ENCODE peak calls at places on chromosomes 5 and 9, in seven cellular contexts. H is tibial nerve; Y is CD8-positive, alpha-beta T cell; V is aorta; O is effector memory CD4-positive, alpha-beta T cell; E is MM.1S; Q is GM23248. T is an unnamed sample.

GRCh38 chr5:64331597-64332277 is 166.1 kb downstream of the RNF180 start:
- DNase-seq in V (peak), E (no peak), H (no peak), Q (no peak), Y (no peak), O (no peak), T (no peak)

GRCh38 chr9:81077572-81077971 is 611.8 kb downstream of the TLE1 start:
- DNase-seq in Y (no peak), V (no peak), Q (no peak), H (no peak), E (peak), O (no peak), T (no peak)

GRCh38 chr5:138000102-138000723 is 32.7 kb downstream of the FAM13B start:
- DNase-seq in E (no peak), H (no peak), O (no peak), V (no peak), Q (peak), Y (no peak), T (no peak)

GRCh38 chr9:19119241-19119640 is 8.1 kb downstream of the PLIN2 start:
- DNase-seq in Y (no peak), E (no peak), H (no peak), Q (no peak), V (no peak), O (no peak), T (no peak)

GRCh38 chr5:80569961-80570786 is at the start of gene ANKRD34B:
- DNase-seq in H (no peak), Q (peak), Y (no peak), V (peak), O (no peak), E (peak), T (no peak)

GRCh38 chr9:82231411-82231810 is 242.8 kb downstream of the SPATA31D1 start:
- DNase-seq in Q (no peak), H (no peak), O (no peak), E (no peak), V (no peak), Y (no peak), T (no peak)

GRCh38 chr9:109468927-109469326 is 29.2 kb downstream of the PTPN3 start:
- DNase-seq in O (no peak), V (no peak), E (no peak), H (no peak), Y (no peak), Q (peak), T (no peak)

GRCh38 chr5:2196989-2197531 is 314.3 kb upstream of the IRX4 start:
- DNase-seq in Y (no peak), O (no peak), V (no peak), H (no peak), Q (no peak), E (no peak), T (no peak)

GRCh38 chr5:138544171-138545134 is 1.4 kb upstream of the ETF1 start:
- DNase-seq in Q (peak), E (no peak), Y (no peak), V (no peak), H (peak), O (no peak), T (no peak)

GRCh38 chr9:132885691-132886357 is 7.1 kb downstream of the SPACA9 start:
- DNase-seq in Y (no peak), Q (no peak), V (no peak), O (no peak), E (no peak), H (no peak), T (no peak)

DNA sequence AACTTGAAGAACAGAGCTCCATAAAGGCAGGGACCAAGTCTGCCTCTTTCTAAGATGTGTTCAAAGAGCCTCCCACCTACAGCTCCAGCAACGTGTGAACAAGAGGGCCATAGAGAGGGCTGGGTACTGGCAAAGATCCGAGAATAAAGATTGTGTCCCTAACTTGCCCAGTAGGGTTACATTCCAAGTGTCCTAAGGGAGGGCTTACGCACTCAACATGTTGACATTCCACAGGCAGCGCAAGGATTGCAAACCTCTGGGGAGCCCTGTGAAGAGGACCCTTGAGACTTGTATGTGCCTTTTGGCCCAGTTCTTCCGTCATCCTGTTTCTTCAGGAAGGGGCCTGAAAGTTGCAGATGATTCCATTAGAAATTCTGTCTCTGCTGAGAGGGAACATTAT is 48.2 kb upstream of the ENTREP1 start:
- DNase-seq in O (no peak), V (no peak), E (no peak), Q (no peak), H (no peak), Y (no peak), T (no peak)
- H3K27ac ChIP-seq in O (no peak), V (no peak), E (no peak), Q (no peak), H (no peak), Y (no peak), T (no peak)

DNA sequence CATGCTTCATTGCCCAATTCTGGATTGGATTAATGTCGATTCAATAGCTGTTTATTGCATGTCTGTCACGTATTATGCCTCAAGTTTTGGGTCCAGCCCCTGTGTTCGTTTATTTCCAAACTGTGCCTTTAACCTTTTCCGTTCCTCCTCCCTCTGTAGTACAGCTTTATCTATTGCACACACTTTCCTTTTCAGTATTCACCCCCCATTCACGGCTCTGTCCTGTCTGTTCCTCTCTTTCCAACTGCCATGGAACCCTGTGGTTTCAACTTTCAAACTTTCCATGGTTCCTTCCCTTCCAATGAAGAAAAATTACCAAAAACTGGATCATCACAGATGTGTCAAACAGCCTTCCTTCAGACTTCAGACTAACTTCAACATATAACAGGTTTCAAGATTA is 17.1 kb downstream of the SMARCA2 start:
- DNase-seq in H (no peak), V (no peak), Q (no peak), O (no peak), Y (no peak), E (no peak), T (no peak)
- H3K27ac ChIP-seq in H (no peak), V (no peak), Q (no peak), O (no peak), Y (no peak), E (no peak), T (no peak)

GRCh38 chr9:137269231-137269772 is 8.2 kb upstream of the TOR4A start:
- DNase-seq in H (no peak), Q (no peak), V (peak), E (peak), Y (no peak), O (no peak), T (no peak)

GRCh38 chr9:137266162-137266527 is 11.0 kb downstream of the NELFB start:
- DNase-seq in Y (no peak), V (peak), H (no peak), E (no peak), O (no peak), Q (no peak), T (no peak)

GRCh38 chr9:137266589-137267453 is 10.7 kb upstream of the TOR4A start:
- DNase-seq in Y (no peak), Q (no peak), E (no peak), H (no peak), V (no peak), O (no peak), T (no peak)

GRCh38 chr9:137268538-137269201 is 8.9 kb upstream of the TOR4A start:
- DNase-seq in O (no peak), Y (no peak), V (no peak), Q (no peak), H (no peak), E (no peak), T (no peak)

GRCh38 chr9:137267933-137268355 is 9.6 kb upstream of the TOR4A start:
- DNase-seq in V (no peak), Q (no peak), H (no peak), O (no peak), Y (no peak), E (no peak), T (no peak)
- H3K27ac ChIP-seq in V (peak), Q (no peak), H (no peak), O (no peak), Y (no peak), E (no peak), T (no peak)

DNA sequence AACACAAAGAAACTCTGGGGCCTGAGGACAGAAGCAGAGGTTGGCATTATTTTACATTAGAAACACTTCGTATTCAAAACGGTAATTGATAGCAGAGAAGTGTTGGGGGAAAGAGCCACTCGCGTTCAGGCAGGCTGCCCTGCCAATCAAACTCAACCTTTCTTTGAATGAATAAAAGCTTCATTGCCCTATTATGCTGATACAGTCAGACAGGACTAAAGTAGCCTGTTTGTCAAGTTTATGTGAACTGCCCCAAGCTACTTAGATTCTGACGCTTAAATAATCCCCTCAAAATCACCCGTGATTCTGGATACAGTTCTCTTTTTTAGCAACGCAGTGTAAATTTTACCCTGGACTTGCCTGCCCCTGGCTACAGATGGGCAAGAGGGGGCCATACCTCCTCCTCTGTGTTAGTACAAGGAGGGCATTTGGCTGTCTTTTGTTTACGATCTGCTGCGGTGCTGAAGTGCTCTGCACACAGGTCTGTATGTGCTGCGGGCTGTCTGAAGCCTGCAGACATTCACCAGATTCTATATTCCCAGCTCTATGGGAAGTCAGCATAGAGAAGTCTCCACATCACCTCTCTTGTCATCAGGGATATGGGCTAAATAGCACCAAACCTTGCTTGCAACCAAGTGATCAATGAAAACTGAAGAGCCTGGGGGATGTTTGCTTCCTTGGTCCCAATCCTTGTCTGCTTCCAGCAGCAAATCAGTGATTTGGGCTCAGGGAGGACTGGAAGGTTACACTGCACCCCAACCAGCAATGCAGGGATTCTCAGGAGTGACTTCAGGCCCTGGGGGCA is 218.4 kb downstream of the EBF1 start:
- DNase-seq in Q (no peak), V (no peak), H (no peak), Y (no peak), O (no peak), E (no peak), T (no peak)
- H3K27ac ChIP-seq in Q (no peak), V (no peak), H (no peak), Y (no peak), O (no peak), E (no peak), T (no peak)

GRCh38 chr9:3087697-3088096 is 243.8 kb upstream of the PUM3 start:
- DNase-seq in Y (no peak), V (no peak), E (no peak), H (no peak), O (no peak), Q (no peak), T (no peak)
- H3K27ac ChIP-seq in Y (no peak), V (no peak), E (no peak), H (no peak), O (no peak), Q (no peak), T (no peak)

DNA sequence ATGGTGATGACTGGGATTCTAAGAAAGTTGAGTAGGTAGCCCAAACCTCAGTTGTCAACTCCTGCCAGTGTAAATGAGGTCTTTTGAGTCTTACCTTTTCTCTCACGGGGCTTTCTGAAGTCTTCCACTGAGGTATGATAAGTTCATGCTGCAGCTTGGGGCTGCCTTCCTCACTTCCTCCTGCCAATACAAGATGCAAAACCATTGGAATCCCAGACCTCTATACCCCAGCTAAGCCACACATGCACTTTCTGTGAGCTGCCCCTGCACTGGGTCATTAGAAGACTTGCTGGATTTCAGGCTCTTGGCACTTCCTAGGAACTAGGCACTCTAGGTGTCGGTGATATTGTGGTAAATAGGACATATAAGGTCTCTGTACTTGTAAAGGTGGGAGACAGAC is 4.8 kb downstream of the ADAM19 start:
- DNase-seq in Q (no peak), V (no peak), O (no peak), E (no peak), Y (no peak), H (no peak), T (no peak)
- H3K27ac ChIP-seq in Q (no peak), V (no peak), O (peak), E (peak), Y (no peak), H (no peak), T (peak)

DNA sequence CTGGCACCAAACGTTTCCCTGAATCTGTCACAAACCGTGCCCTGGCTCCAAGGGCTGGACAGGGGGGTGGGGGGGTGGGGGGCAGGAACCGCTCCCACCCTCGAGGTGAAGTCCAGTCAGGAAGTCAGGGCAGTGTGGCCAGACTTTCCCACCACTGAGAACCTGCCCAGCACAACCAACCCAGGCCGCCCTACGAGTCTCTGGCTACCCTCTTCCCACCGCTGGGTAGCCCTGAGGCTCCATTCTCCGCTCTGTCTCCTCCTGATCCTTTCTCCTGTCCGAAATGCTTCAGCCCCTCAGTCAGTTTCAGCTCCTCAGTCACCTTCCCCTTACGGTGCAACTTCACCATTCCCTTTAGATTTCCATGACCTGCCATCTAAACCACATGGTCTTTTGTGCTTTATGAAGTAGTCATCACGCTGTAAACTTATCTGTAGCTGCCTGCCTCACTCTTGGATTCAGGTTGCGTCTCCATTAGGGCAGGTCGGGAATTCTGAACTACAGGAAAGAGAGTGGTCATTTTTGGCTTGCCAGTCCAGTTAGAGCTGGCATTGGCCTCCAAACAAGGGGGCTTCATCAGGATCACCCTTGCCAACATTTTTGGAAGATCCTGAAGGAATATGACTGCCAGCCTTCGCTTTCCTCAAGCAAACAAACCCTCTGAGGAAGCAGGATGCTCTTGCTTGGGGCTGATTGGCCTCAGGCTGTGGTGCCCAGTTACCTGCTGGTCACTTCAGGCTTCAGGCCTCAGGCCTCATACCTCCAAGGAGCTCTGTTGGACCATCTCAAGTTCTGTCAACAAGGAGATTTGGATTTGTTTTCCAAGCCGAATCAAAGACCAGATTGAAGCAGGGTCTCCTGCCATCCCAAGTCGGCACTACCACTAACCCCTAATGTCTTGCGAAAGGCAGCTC is 794 bp upstream of the DCAF12 start:
- DNase-seq in H (no peak), Q (no peak), E (no peak), O (no peak), Y (no peak), V (no peak), T (no peak)
- H3K27ac ChIP-seq in H (peak), Q (peak), E (peak), O (peak), Y (peak), V (peak), T (peak)

GRCh38 chr9:78927099-78927940 is 630.4 kb downstream of the PSAT1 start:
- DNase-seq in V (no peak), Q (no peak), H (no peak), O (no peak), Y (no peak), E (no peak), T (no peak)
- H3K27ac ChIP-seq in V (no peak), Q (no peak), H (no peak), O (no peak), Y (no peak), E (no peak), T (no peak)

DNA sequence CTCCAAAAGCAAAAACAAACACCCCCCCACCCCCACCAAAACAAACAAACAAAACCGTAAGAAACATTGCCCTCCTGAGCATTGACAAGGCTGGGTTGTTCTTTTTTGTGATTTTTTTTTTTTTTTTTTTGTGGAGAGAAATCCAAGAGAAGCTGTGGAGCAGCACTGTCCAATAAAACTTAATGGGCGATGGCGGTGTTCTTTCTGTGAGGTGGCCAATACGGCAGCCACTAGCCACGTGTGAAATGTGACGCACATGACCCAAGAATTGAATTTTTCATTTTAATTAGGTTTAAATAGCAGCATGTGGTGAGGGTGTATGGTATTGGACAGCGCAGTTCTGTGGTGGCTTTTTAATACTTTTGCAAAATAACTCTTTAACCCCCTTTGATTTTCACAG is 251.1 kb downstream of the PDZD2 start:
- DNase-seq in H (no peak), Q (peak), Y (no peak), O (no peak), V (no peak), E (no peak), T (no peak)
- H3K27ac ChIP-seq in H (peak), Q (no peak), Y (no peak), O (no peak), V (no peak), E (no peak), T (no peak)